ENCODE peak calls at places on chromosomes 7 and 10, in five cellular contexts. P is stomach, N is adrenal gland, J is ovary, K is tibial nerve. R is an unnamed sample.

GRCh38 chr10:110005716-110006115 is 2.1 kb upstream of the ADD3 start:
- DNase-seq in P (peak), K (no peak), N (peak), J (no peak), R (no peak)

GRCh38 chr10:62046522-62047239 is 145.2 kb downstream of the ARID5B start:
- DNase-seq in N (no peak), K (no peak), P (no peak), J (no peak), R (no peak)

GRCh38 chr7:40015790-40016296 is 65.8 kb downstream of the CDK13 start:
- DNase-seq in J (peak), K (no peak), N (no peak), P (no peak), R (no peak)

GRCh38 chr10:122267849-122268737 is 3.0 kb upstream of the BTBD16 start:
- DNase-seq in J (peak), N (peak), K (no peak), P (peak), R (peak)

GRCh38 chr7:92717982-92718716 is 118.2 kb downstream of the CDK6 start:
- DNase-seq in K (peak), P (peak), J (no peak), N (peak), R (no peak)

GRCh38 chr10:51960494-51960895 is 261.1 kb upstream of the CSTF2T start:
- DNase-seq in K (no peak), J (no peak), P (no peak), N (no peak), R (no peak)

GRCh38 chr10:75788394-75789205 is 357.2 kb downstream of the LRMDA start:
- DNase-seq in J (no peak), P (no peak), N (no peak), K (no peak), R (no peak)

GRCh38 chr10:101053516-101053915 is 8.3 kb upstream of the KAZALD1 start:
- DNase-seq in P (no peak), N (no peak), J (no peak), K (no peak), R (no peak)

GRCh38 chr10:71821909-71822763 is 28.9 kb downstream of the PSAP start:
- DNase-seq in K (no peak), J (no peak), N (no peak), P (no peak), R (no peak)

GRCh38 chr7:78018541-78019456 is 220.2 kb downstream of the PHTF2 start:
- DNase-seq in N (peak), J (peak), K (peak), P (no peak), R (peak)

DNA sequence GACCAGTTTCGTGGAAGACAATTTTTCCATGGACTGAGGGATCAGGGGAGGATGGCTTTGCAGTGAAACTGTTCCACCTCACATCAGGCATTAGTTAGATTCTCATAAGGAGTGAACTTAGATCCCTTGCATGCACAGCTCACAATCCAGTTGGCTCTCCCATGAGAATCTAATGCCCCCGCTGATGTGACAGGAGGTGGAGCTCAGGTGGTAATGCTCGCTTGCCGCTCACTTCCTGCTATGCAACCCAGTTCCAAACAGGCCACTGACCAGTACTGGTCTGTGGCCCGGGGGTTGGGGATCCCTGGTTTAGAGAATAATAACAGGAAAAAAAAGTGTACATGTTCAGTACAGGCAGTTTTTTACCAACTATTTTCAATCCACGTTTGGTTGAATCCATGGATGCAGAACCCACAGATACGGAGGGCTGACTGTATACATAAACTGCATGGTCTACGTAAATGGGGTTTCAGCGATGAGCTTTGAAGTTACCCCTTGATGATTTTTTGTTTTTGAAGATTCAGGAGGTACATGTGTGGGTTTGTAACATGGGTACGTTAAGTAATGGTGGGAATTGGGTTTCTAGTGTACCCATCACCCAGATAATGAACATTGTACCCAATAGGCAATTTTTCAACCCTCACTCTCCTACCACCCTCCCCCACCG is 24.5 kb downstream of the OGDH start:
- DNase-seq in P (no peak), J (no peak), K (no peak), N (no peak), R (no peak)
- TF ChIP-seq POLR2A in P (no peak), J (no peak), K (no peak), N (no peak), R (no peak)

GRCh38 chr10:44976352-44977198 is 2.0 kb downstream of the DEPP1 start:
- DNase-seq in P (no peak), N (no peak), K (no peak), J (no peak), R (no peak)

GRCh38 chr10:44974082-44974627 is 4.5 kb downstream of the DEPP1 start:
- DNase-seq in N (no peak), K (no peak), P (no peak), J (no peak), R (no peak)

GRCh38 chr10:44973323-44974081 is 5.1 kb downstream of the DEPP1 start:
- DNase-seq in P (no peak), J (no peak), K (peak), N (no peak), R (no peak)

GRCh38 chr10:44975487-44976331 is 2.9 kb downstream of the DEPP1 start:
- DNase-seq in J (peak), N (no peak), P (peak), K (no peak), R (no peak)

DNA sequence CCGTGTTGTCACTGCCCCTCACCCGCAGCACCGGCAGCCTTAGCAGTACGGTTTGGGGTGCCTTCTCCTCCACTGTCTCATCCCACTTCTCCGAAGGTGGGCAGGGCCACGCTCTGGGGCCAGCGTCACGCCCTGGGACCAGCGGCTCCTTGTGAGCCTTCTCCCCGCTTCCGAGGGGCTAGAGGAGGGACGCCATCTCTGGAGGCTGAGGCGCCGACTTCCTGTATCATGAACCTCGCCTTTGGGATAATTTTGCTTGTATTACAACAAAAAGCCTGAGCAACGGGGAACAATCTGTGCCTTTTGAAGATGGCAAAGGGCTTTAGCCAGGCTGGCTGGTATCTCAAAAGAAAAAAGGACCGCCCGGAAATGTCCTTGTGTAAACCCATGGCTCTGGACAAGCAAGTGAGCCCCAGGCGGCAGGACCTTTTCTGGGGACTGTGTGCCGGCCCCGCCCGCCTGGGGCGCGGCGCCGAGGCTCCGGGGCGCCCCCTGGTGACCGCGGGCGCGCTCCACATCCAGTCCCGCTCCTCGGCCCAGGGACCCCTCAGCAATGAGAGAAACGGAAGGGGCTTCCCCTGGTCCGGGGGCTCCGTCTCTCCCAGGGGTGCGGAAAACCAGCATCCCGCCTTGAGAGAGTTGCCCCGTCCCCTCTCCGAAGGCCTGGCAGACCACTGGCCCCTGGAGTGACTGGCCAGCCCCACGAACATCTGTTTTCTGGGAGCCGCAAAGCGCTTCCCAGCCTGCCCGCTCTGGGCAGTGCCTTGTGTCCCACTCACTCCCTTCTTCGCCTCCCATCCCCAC is 3.8 kb downstream of the DEPP1 start:
- DNase-seq in N (peak), K (peak), J (peak), P (peak), R (no peak)
- TF ChIP-seq POLR2A in N (peak), K (peak), J (peak), P (no peak), R (no peak)

GRCh38 chr7:139777948-139778841 is at the start of gene HIPK2:
- DNase-seq in J (peak), K (peak), P (peak), N (peak), R (peak)
- TF ChIP-seq POLR2A in J (no peak), K (peak), P (no peak), N (no peak), R (no peak)

GRCh38 chr7:6579446-6579845 is 2.2 kb downstream of the ZDHHC4 start:
- DNase-seq in N (no peak), P (no peak), J (no peak), K (no peak), R (no peak)

GRCh38 chr7:6577369-6578113 is at the start of gene ZDHHC4:
- DNase-seq in P (peak), K (peak), J (peak), N (peak), R (peak)

GRCh38 chr7:6575246-6576023 is 1.8 kb upstream of the ZDHHC4 start:
- DNase-seq in J (peak), K (no peak), N (no peak), P (no peak), R (no peak)

GRCh38 chr7:6576024-6576866 is 1.0 kb upstream of the ZDHHC4 start:
- DNase-seq in P (no peak), N (no peak), J (peak), K (no peak), R (no peak)

GRCh38 chr7:6578114-6579084 is 1.1 kb downstream of the ZDHHC4 start:
- DNase-seq in J (no peak), K (no peak), N (no peak), P (no peak), R (no peak)
- TF ChIP-seq POLR2A in J (no peak), K (no peak), N (no peak), P (no peak), R (no peak)

GRCh38 chr10:24950439-24950838 is 2.0 kb downstream of the PRTFDC1 start:
- DNase-seq in N (no peak), P (no peak), J (no peak), K (no peak), R (no peak)

GRCh38 chr10:24952146-24952700 is at the start of gene PRTFDC1:
- DNase-seq in J (peak), P (peak), N (peak), K (peak), R (peak)

GRCh38 chr10:24951201-24952145 is 933 bp downstream of the PRTFDC1 start:
- DNase-seq in J (peak), P (peak), N (no peak), K (no peak), R (peak)

GRCh38 chr10:24953350-24954074 is 1.1 kb upstream of the PRTFDC1 start:
- DNase-seq in K (no peak), J (no peak), N (no peak), P (no peak), R (no peak)

DNA sequence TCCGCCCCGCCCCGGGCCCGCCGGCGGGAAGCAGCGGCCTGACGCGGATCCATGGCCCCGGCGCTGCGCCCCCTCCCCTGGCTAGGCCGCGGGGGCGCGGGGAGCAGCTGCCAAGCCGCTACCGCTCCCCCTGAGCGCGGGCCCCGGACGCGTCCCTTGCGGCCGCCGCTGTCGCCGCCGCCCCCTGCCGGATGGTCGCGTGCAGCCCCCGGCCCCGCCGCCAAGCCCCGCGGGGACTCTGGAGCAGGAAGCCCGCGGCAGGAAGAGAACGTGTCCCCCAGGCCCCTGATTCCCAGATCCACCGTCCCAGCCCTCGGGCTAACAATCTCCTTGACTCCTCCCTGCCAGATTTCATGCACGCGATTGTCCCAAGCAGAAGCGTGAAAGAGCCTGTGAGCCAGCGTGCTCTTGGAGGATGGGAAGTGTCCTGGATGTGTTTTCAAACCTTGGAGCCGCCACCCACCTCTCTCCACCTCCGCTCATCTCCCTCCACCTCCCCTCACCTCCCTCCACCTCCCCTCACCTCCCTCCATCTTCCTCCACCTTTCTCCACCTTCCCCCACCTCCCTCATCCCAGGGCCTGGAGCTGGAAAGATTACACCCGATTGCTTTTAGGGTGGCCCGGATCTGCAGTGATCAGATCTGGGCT is 419 bp upstream of the PRTFDC1 start:
- DNase-seq in N (peak), P (peak), K (no peak), J (peak), R (no peak)
- TF ChIP-seq POLR2A in N (no peak), P (no peak), K (no peak), J (peak), R (peak)

DNA sequence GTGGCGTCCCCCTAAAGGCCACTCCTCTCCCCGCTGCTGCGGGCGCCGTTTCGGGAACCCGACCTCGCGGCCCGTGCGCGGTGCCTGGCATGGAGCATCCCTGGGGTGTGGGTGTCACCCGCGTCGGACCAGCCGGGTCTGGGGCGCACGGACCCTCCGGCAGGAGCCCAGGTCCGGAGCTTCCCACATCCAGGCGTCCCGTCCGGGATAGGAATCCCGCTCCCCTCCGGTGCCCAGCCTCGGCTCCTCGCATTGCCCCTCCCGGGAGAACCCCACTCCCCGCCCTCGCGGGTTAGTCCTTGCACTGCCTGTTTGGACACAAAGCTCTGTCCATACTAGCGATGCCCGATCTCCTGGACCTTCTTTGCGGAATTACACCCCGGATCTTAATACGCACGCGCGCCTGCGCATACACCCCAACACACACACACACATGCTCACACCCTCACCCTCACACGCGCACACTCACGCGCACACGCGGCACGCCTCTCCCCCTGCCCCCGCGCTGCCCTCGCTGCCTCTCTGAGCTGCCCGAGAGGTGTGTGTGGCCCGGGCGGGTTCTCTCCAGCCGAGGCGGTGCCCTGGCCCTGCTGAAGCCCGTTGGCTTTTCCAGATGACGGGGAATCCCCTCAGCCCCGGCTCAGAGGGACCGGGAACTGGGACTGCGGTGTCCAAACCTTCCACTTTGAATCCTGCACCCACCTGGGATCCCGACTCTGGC is 925 bp downstream of the MTURN start:
- DNase-seq in K (peak), N (peak), J (peak), P (peak), R (no peak)
- TF ChIP-seq POLR2A in K (peak), N (no peak), J (peak), P (no peak), R (peak)

GRCh38 chr7:66075590-66076458 is at the start of gene ASL:
- DNase-seq in J (peak), N (peak), K (peak), P (peak), R (peak)
- TF ChIP-seq POLR2A in J (peak), N (peak), K (peak), P (no peak), R (peak)

DNA sequence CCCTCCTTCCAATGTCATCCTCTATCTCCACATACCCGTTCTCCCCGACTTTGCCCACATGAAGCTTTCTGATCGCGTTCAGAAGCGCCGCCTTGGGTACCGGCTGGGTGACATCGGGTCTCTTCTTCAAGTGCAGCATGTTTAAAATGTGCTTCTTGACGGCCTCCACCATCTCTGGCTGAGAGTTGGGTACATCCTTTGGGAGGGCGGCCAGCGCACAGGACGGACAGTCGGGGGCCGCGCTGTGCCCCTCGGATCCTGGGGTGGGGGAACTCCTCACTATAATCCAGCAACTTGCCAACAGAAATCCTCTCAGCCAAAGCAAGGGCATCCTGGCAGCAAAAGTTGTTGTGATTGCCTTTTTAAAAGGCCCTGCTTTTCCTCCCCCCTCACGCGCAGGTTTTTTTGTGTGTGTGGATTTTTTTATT is 2.8 kb downstream of the INHBA start:
- DNase-seq in N (no peak), J (peak), P (no peak), K (no peak), R (peak)
- TF ChIP-seq POLR2A in N (no peak), J (no peak), P (no peak), K (no peak), R (no peak)

GRCh38 chr7:6646380-6646950 is 9.3 kb downstream of the ZNF316 start:
- DNase-seq in P (no peak), J (no peak), N (no peak), K (no peak), R (no peak)

GRCh38 chr7:6648815-6649104 is 11.6 kb downstream of the ZNF316 start:
- DNase-seq in P (no peak), K (no peak), J (no peak), N (no peak), R (no peak)

GRCh38 chr7:6648066-6648814 is 11.1 kb downstream of the ZNF316 start:
- DNase-seq in K (no peak), N (no peak), P (no peak), J (no peak), R (no peak)

GRCh38 chr7:6647080-6647479 is 10.0 kb downstream of the ZNF316 start:
- DNase-seq in K (no peak), J (no peak), N (peak), P (no peak), R (no peak)

DNA sequence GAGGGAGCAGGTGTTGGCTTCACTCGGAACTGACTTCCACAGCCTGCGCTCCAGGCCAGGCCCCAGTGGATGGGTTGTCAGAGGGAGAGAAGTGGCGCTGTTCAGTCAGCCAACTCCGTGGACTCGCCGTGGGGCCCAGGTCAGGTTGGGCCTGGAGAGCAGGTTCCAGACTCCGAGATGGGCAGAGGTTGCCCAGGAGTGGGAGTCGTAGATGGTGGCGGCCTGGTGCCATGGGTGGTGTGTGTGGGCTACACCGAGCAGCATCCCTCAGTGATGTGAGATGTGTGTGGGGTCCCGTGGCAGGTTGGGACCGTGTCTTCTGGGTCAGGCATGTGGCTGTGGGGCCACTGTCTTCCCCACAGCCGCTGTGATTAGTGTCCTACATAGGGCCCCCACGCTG is 10.4 kb downstream of the ZNF316 start:
- DNase-seq in N (no peak), K (no peak), P (no peak), J (no peak), R (no peak)
- TF ChIP-seq POLR2A in N (no peak), K (no peak), P (no peak), J (no peak), R (no peak)

DNA sequence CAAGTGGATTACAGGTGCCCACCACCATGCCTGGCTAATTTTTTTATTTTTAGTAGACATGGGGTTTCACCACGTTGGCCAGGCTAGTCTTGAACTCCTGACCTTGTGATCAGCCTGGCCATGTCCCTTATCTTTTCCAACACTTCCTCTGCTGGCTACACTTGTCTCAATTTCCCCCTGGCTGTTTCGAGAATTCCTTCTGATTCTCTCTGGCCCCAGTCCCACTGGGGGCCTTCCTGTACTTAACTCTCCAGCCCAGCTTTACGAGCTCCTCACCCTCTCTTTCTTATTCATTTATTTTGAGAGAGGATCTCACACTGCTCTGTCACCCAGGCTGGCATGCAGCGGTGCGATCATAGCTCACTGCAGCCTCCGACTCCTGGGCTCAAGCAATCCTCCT is 8.5 kb downstream of the EPHB4 start:
- DNase-seq in P (no peak), N (no peak), K (no peak), J (no peak), R (no peak)
- TF ChIP-seq POLR2A in P (no peak), N (no peak), K (no peak), J (no peak), R (no peak)